ENCODE peak calls at places on chromosome 19, in four cellular contexts. X is mammary epithelial cell, L is DND-41, E is K562. S is an unnamed sample. For H3K4me1, the result is how much of the 10 kb centered on the place peaks cover.

GRCh38 chr19:10269333-10270179 is 1.4 kb upstream of the ICAM1 start:
- DNase-seq in X (peak), L (peak), E (peak), S (peak)

GRCh38 chr19:41859618-41860418 is at the start of gene RPS19:
- DNase-seq in X (peak), L (peak), E (peak), S (peak)

GRCh38 chr19:7372810-7373209 is 24.1 kb downstream of the ARHGEF18 start:
- DNase-seq in X (no peak), L (no peak), E (no peak), S (no peak)

GRCh38 chr19:47507031-47507430 is 7.8 kb downstream of the NAPA start:
- DNase-seq in X (no peak), L (no peak), E (no peak), S (no peak)

GRCh38 chr19:11355160-11356073 is at the start of gene PLPPR2:
- DNase-seq in X (peak), L (peak), E (peak), S (peak)

GRCh38 chr19:36436531-36436930 is 18.1 kb upstream of the ZFP82 start:
- DNase-seq in X (peak), L (no peak), E (no peak), S (peak)

GRCh38 chr19:17370026-17370587 is 7.0 kb downstream of the PLVAP start:
- DNase-seq in X (no peak), L (no peak), E (no peak), S (peak)

GRCh38 chr19:33278403-33279269 is 23.7 kb downstream of the CEBPA start:
- DNase-seq in X (no peak), L (no peak), E (no peak), S (no peak)

GRCh38 chr19:40908981-40909380 is 26.9 kb upstream of the CYP2A7 start:
- DNase-seq in X (no peak), L (no peak), E (no peak), S (peak)

GRCh38 chr19:47518139-47518538 is 3.3 kb upstream of the NAPA start:
- DNase-seq in X (peak), L (peak), E (no peak), S (no peak)

GRCh38 chr19:6587998-6588507 is 2.9 kb downstream of the CD70 start:
- DNase-seq in X (no peak), L (no peak), E (no peak), S (no peak)

GRCh38 chr19:369876-370275 is 25.3 kb upstream of the MIER2 start:
- DNase-seq in X (no peak), L (no peak), E (no peak), S (no peak)

GRCh38 chr19:9018163-9018875 is 8.1 kb upstream of the MUC16 start:
- DNase-seq in X (no peak), L (no peak), E (no peak), S (no peak)

GRCh38 chr19:5281588-5281987 is 59.0 kb downstream of the PTPRS start:
- DNase-seq in X (no peak), L (no peak), E (no peak), S (no peak)

DNA sequence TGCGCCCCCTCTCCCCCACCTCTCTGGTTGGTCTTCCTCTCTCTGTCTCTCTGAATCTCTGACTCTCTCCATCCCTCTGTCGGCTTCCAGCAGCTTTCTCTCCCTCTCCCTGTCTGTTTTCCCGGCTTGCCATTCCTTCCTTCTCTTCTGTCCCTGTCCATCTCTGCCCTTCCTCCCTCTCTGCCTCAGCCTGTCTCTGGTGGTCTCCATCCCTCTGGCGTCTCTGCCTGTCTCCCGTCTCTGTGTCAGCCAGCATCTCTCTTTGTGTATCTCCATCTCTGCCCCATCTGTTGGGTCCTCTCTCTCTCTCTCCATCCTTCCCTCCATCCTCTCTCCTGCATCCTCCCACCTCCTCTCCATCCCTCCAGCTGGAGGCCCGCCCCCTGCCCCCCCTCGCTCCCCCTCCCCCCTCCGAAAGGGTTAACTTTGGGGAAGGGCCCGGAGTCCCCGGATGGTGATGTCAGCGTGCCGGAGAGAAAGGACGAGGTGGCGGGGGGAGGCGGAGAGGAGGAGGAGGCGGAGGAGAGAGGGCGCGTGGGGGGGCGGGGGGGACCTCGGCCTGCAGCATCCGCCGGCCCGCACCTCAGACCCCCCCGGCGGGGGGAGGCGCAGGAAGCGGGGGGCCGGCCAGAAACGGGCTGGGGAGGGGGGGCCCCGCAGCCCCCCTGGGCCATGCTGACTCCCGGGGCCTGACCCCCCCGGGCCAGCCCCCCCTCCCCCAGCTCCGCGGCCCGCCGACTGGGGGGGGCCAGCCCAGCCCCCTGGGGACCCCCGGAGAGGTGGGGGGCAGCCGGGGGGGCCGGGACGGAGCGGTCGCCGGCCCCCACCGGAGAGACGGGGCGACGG is at the start of gene BRSK1:
- DNase-seq in X (no peak), L (peak), E (peak), S (peak)
- H3K9ac ChIP-seq in X (no peak), L (no peak), E (no peak), S (peak)

GRCh38 chr19:51123381-51124186 is 1.1 kb upstream of the SIGLEC9 start:
- DNase-seq in X (no peak), L (peak), E (no peak), S (no peak)
- H3K4me1 ChIP-seq in X (under half), L (under half), E (under half), S (under half)

GRCh38 chr19:2602391-2603181 is 99.9 kb downstream of the GNG7 start:
- DNase-seq in X (peak), L (no peak), E (no peak), S (peak)
- H2AFZ ChIP-seq in X (peak), L (no peak), E (no peak), S (peak)

GRCh38 chr19:2490659-2491058 is 14.7 kb downstream of the GADD45B start:
- DNase-seq in X (no peak), L (no peak), E (no peak), S (no peak)

GRCh38 chr19:2487780-2488330 is 11.9 kb downstream of the GADD45B start:
- DNase-seq in X (no peak), L (no peak), E (no peak), S (no peak)

GRCh38 chr19:2487090-2487489 is 11.2 kb downstream of the GADD45B start:
- DNase-seq in X (no peak), L (no peak), E (no peak), S (no peak)

GRCh38 chr19:2488405-2488941 is 12.5 kb downstream of the GADD45B start:
- DNase-seq in X (no peak), L (no peak), E (peak), S (peak)

GRCh38 chr19:2488942-2489731 is 13.2 kb downstream of the GADD45B start:
- DNase-seq in X (no peak), L (no peak), E (peak), S (peak)
- H3K9ac ChIP-seq in X (no peak), L (no peak), E (no peak), S (peak)

DNA sequence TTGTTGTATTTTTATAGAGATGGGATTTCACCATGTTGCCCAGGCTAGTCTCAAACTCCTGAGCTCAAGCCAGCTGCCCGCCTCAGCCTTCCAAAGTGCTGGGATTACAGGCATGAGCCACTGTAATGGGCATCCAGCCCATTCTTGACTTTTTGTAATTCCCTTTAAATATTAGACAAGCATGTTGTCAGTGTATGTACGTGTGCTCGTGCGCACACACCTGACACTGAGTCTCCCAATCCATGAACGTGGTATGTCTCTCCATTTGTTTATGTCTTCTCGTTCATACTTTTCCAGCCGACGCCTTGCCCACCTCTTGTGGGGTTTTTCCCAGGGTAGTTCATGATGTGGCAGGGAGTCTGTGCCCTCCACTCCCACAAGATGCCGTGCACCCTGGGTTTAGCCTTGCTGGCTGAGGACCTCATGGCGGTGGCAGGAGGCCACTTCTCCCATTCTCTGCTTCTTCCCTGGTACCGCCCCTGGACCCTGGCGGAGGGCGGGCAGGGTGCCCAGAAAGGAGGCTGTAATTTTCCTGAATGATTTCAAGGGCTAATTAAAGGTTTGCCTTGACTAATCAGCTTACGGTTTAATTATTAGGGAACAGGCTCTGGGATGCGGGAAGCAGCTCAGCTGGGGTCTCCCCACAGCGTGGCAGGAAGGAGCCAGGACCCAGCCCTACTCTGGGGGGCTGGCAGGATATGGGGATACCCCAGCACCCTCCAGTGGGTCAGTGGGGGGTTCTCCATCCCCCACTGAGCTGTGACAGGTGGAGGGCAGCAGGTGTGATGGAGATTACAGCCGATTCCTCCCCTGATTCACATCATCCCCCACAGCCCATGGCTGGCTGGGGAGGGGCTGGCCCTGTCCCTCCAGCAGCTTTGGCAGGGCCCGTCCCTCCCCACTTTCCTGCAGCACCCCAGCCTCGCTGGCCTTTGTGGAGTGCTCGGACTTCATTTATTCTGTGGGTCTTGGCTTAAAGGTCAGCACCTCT is 12.9 kb downstream of the PAK4 start:
- DNase-seq in X (no peak), L (no peak), E (no peak), S (no peak)
- H3K4me1 ChIP-seq in X (under half), L (under half), E (under half), S (under half)

GRCh38 chr19:56508282-56508778 is 675 bp downstream of the ZNF471 start:
- DNase-seq in X (no peak), L (no peak), E (no peak), S (no peak)
- H2AFZ ChIP-seq in X (peak), L (peak), E (no peak), S (peak)

DNA sequence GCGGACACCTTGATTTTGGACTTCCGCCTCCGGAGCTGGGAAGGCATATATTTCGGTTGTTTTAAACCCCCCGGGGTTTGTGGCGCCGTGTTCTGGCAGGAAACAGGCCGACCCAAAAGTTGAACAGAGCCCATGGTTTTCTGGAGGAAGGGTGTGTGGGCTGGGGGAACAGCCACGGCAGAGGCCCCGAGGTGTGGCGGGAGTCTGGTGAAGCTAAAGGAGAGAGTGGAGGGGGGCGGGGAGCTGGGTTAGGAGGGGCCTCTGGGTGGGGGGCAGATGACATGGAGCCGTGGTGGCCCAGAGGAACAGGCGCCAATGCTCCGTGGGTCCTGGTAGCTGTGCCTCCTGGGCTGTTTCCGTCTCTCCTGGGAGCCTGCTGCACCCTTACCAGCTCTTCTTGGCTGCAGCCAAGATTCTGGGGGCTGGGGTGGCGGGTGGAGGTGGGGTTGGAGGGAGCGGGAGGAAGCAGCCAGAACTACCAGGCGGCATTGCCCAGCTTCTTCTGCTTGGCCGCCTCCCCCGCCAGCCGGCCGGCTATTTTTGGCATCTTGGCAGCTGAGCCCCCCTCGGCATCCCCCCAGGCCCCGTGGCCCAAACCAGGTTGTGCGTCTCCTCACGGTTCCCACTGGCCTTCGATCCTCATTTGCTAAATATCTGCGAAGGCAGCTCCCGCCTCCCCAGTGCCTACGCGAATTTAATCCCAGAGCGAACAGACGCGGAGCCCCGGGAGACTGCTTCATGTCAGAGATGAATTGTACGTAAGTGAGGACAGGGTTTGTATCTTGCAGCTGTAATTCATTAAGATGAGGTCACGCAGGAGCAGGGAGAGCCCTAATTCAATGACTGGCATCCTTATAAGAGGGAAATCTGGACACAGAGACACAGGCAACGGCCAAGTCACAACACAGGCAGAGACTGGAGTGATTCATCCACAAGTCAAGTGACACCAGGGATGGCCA is 12.7 kb upstream of the PEAK3 start:
- DNase-seq in X (no peak), L (no peak), E (no peak), S (peak)
- H3K9ac ChIP-seq in X (no peak), L (no peak), E (no peak), S (peak)

DNA sequence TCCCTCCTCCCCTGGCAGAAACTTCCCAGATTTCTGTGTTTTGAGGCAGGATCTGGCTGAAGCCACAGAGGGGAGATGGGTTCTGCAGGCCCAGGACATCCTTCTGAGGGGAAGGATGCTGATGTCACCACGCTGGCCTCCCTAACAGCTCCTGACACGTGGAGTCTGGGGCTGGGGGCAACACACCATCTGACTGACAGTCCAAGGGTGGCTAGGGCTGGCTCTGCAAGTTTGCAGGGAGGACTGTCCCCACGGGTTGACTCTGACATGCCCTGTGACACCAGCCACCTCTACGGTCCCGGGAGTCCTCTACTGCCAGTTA is 14.6 kb downstream of the PAK4 start:
- DNase-seq in X (no peak), L (no peak), E (no peak), S (no peak)
- H3K4me1 ChIP-seq in X (under half), L (under half), E (under half), S (under half)

S was measured in GM23248.